ENCODE peak calls at places on chromosomes 16 and 17, in five cellular contexts. One of them, this sample, is unnamed.

GRCh38 chr17:27944546-27945332 is 51.6 kb upstream of the LYRM9 start:
- DNase-seq in NCI-H1694: no peak
- DNase-seq in T47D: no peak
- DNase-seq in CD8-positive, alpha-beta T cell: no peak
- DNase-seq in NCI-H1092: no peak
- DNase-seq in this sample: no peak

GRCh38 chr16:476039-476438 is 50.6 kb downstream of the RAB11FIP3 start:
- DNase-seq in NCI-H1694: no peak
- DNase-seq in T47D: no peak
- DNase-seq in CD8-positive, alpha-beta T cell: no peak
- DNase-seq in NCI-H1092: no peak
- DNase-seq in this sample: no peak

GRCh38 chr17:17347234-17347955 is 44.2 kb downstream of the NT5M start:
- DNase-seq in NCI-H1694: no peak
- DNase-seq in T47D: no peak
- DNase-seq in CD8-positive, alpha-beta T cell: no peak
- DNase-seq in NCI-H1092: no peak
- DNase-seq in this sample: no peak

GRCh38 chr16:57814896-57815295 is 12.6 kb upstream of the KIFC3 start:
- DNase-seq in NCI-H1694: no peak
- DNase-seq in T47D: peak
- DNase-seq in CD8-positive, alpha-beta T cell: no peak
- DNase-seq in NCI-H1092: no peak
- DNase-seq in this sample: no peak

GRCh38 chr16:24668481-24669001 is 60.9 kb upstream of the TNRC6A start:
- DNase-seq in NCI-H1694: no peak
- DNase-seq in T47D: no peak
- DNase-seq in CD8-positive, alpha-beta T cell: no peak
- DNase-seq in NCI-H1092: no peak
- DNase-seq in this sample: no peak

GRCh38 chr16:4263504-4264436 is 9.1 kb downstream of the TFAP4 start:
- DNase-seq in NCI-H1694: no peak
- DNase-seq in T47D: peak
- DNase-seq in CD8-positive, alpha-beta T cell: no peak
- DNase-seq in NCI-H1092: no peak
- DNase-seq in this sample: no peak

GRCh38 chr16:81401035-81401950 is 43.3 kb upstream of the CMIP start:
- DNase-seq in NCI-H1694: no peak
- DNase-seq in T47D: peak
- DNase-seq in CD8-positive, alpha-beta T cell: no peak
- DNase-seq in NCI-H1092: no peak
- DNase-seq in this sample: no peak

GRCh38 chr16:58491-59439 is 5.1 kb downstream of the SNRNP25 start:
- DNase-seq in NCI-H1694: no peak
- DNase-seq in T47D: no peak
- DNase-seq in CD8-positive, alpha-beta T cell: no peak
- DNase-seq in NCI-H1092: no peak
- DNase-seq in this sample: no peak

GRCh38 chr17:11503292-11503691 is 95.0 kb upstream of the DNAH9 start:
- DNase-seq in NCI-H1694: no peak
- DNase-seq in T47D: no peak
- DNase-seq in CD8-positive, alpha-beta T cell: no peak
- DNase-seq in NCI-H1092: no peak
- DNase-seq in this sample: no peak

GRCh38 chr17:42227849-42228696 is 33.8 kb upstream of the GHDC start:
- DNase-seq in NCI-H1694: no peak
- DNase-seq in T47D: no peak
- DNase-seq in CD8-positive, alpha-beta T cell: no peak
- DNase-seq in NCI-H1092: no peak
- DNase-seq in this sample: no peak

GRCh38 chr17:19508327-19508867 is 25.3 kb upstream of the SLC47A1 start:
- DNase-seq in NCI-H1694: no peak
- DNase-seq in T47D: no peak
- DNase-seq in CD8-positive, alpha-beta T cell: peak
- DNase-seq in NCI-H1092: peak
- DNase-seq in this sample: no peak

GRCh38 chr16:51880776-51881175 is 666.2 kb downstream of the TOX3 start:
- DNase-seq in NCI-H1694: no peak
- DNase-seq in T47D: no peak
- DNase-seq in CD8-positive, alpha-beta T cell: no peak
- DNase-seq in NCI-H1092: no peak
- DNase-seq in this sample: no peak

GRCh38 chr17:320139-320538 is 32.5 kb downstream of the RPH3AL start:
- DNase-seq in NCI-H1694: peak
- DNase-seq in T47D: no peak
- DNase-seq in CD8-positive, alpha-beta T cell: no peak
- DNase-seq in NCI-H1092: no peak
- DNase-seq in this sample: no peak

GRCh38 chr16:27237229-27238015 is 31.1 kb downstream of the NSMCE1 start:
- DNase-seq in NCI-H1694: no peak
- DNase-seq in T47D: no peak
- DNase-seq in CD8-positive, alpha-beta T cell: peak
- DNase-seq in NCI-H1092: no peak
- DNase-seq in this sample: no peak

GRCh38 chr16:54287018-54287757 is 601 bp upstream of the IRX3 start:
- DNase-seq in NCI-H1694: no peak
- DNase-seq in T47D: no peak
- DNase-seq in CD8-positive, alpha-beta T cell: no peak
- DNase-seq in NCI-H1092: no peak
- DNase-seq in this sample: peak

GRCh38 chr17:45705123-45706009 is 78.8 kb upstream of the CRHR1 start:
- DNase-seq in NCI-H1694: no peak
- DNase-seq in T47D: no peak
- DNase-seq in CD8-positive, alpha-beta T cell: no peak
- DNase-seq in NCI-H1092: no peak
- DNase-seq in this sample: no peak

GRCh38 chr16:80580109-80580832 is 39.5 kb downstream of the DYNLRB2 start:
- DNase-seq in NCI-H1694: no peak
- DNase-seq in T47D: no peak
- DNase-seq in CD8-positive, alpha-beta T cell: peak
- DNase-seq in NCI-H1092: no peak
- DNase-seq in this sample: no peak

GRCh38 chr16:77212736-77213541 is 13.7 kb downstream of the SYCE1L start:
- DNase-seq in NCI-H1694: no peak
- DNase-seq in T47D: no peak
- DNase-seq in CD8-positive, alpha-beta T cell: peak
- DNase-seq in NCI-H1092: peak
- DNase-seq in this sample: peak

GRCh38 chr16:10817963-10818941 is at the start of gene TVP23A:
- DNase-seq in NCI-H1694: no peak
- DNase-seq in T47D: no peak
- DNase-seq in CD8-positive, alpha-beta T cell: no peak
- DNase-seq in NCI-H1092: no peak
- DNase-seq in this sample: no peak

GRCh38 chr16:66260522-66261290 is 105.8 kb upstream of the CDH5 start:
- DNase-seq in NCI-H1694: no peak
- DNase-seq in T47D: no peak
- DNase-seq in CD8-positive, alpha-beta T cell: no peak
- DNase-seq in NCI-H1092: no peak
- DNase-seq in this sample: no peak

GRCh38 chr16:82093901-82094300 is 58.8 kb downstream of the HSD17B2 start:
- DNase-seq in NCI-H1694: no peak
- DNase-seq in T47D: no peak
- DNase-seq in CD8-positive, alpha-beta T cell: no peak
- DNase-seq in NCI-H1092: no peak
- DNase-seq in this sample: no peak

GRCh38 chr17:53627511-53627910 is 195.2 kb upstream of the KIF2B start:
- DNase-seq in NCI-H1694: no peak
- DNase-seq in T47D: no peak
- DNase-seq in CD8-positive, alpha-beta T cell: no peak
- DNase-seq in NCI-H1092: no peak
- DNase-seq in this sample: no peak

GRCh38 chr16:48523415-48524204 is 86.4 kb downstream of the N4BP1 start:
- DNase-seq in NCI-H1694: no peak
- DNase-seq in T47D: no peak
- DNase-seq in CD8-positive, alpha-beta T cell: no peak
- DNase-seq in NCI-H1092: no peak
- DNase-seq in this sample: no peak

GRCh38 chr16:23124315-23124714 is 24.9 kb downstream of the USP31 start:
- DNase-seq in NCI-H1694: no peak
- DNase-seq in T47D: no peak
- DNase-seq in CD8-positive, alpha-beta T cell: no peak
- DNase-seq in NCI-H1092: no peak
- DNase-seq in this sample: no peak

GRCh38 chr16:4787627-4788482 is at the start of gene SEPTIN12:
- DNase-seq in NCI-H1694: no peak
- DNase-seq in T47D: peak
- DNase-seq in CD8-positive, alpha-beta T cell: no peak
- DNase-seq in NCI-H1092: no peak
- DNase-seq in this sample: no peak

GRCh38 chr17:21302711-21303425 is 18.4 kb downstream of the MAP2K3 start:
- DNase-seq in NCI-H1694: no peak
- DNase-seq in T47D: no peak
- DNase-seq in CD8-positive, alpha-beta T cell: no peak
- DNase-seq in NCI-H1092: no peak
- DNase-seq in this sample: no peak

GRCh38 chr16:89201467-89202377 is 1.4 kb upstream of the SLC22A31 start:
- DNase-seq in NCI-H1694: no peak
- DNase-seq in T47D: peak
- DNase-seq in CD8-positive, alpha-beta T cell: peak
- DNase-seq in NCI-H1092: no peak
- DNase-seq in this sample: peak

GRCh38 chr17:80036715-80037477 is 454 bp downstream of the CCDC40 start:
- DNase-seq in NCI-H1694: no peak
- DNase-seq in T47D: no peak
- DNase-seq in CD8-positive, alpha-beta T cell: peak
- DNase-seq in NCI-H1092: peak
- DNase-seq in this sample: peak

GRCh38 chr16:13945734-13946490 is 26.0 kb downstream of the ERCC4 start:
- DNase-seq in NCI-H1694: no peak
- DNase-seq in T47D: no peak
- DNase-seq in CD8-positive, alpha-beta T cell: no peak
- DNase-seq in NCI-H1092: no peak
- DNase-seq in this sample: no peak

GRCh38 chr17:12257176-12257575 is 236.5 kb downstream of the MAP2K4 start:
- DNase-seq in NCI-H1694: no peak
- DNase-seq in T47D: no peak
- DNase-seq in CD8-positive, alpha-beta T cell: no peak
- DNase-seq in NCI-H1092: no peak
- DNase-seq in this sample: no peak

GRCh38 chr17:47949951-47950350 is 7.7 kb downstream of the PRR15L start:
- DNase-seq in NCI-H1694: no peak
- DNase-seq in T47D: peak
- DNase-seq in CD8-positive, alpha-beta T cell: no peak
- DNase-seq in NCI-H1092: no peak
- DNase-seq in this sample: no peak

GRCh38 chr16:2705351-2705750 is 14.7 kb downstream of the PRSS27 start:
- DNase-seq in NCI-H1694: no peak
- DNase-seq in T47D: no peak
- DNase-seq in CD8-positive, alpha-beta T cell: no peak
- DNase-seq in NCI-H1092: no peak
- DNase-seq in this sample: no peak

This sample was measured in HuH-7.5.